ENCODE peak calls at places on chromosome 15, in ten cellular contexts. One of them, this sample, is unnamed.

GRCh38 chr15:40044717-40045571 is 6.0 kb upstream of the SRP14 start:
- DNase-seq in K562: peak; percentile 91
- DNase-seq in uterus: peak; percentile 88
- DNase-seq in neuronal stem cell: peak; percentile 56
- DNase-seq in psoas muscle: peak; percentile 88
- DNase-seq in cardiac muscle cell: peak; percentile 85
- DNase-seq in ovary: peak; percentile 89
- DNase-seq in body of pancreas: peak; percentile 86
- DNase-seq in HCT116: peak; percentile 46
- DNase-seq in effector memory CD4-positive, alpha-beta T cell: peak; percentile 65
- DNase-seq in this sample: peak; percentile 36

GRCh38 chr15:40252438-40253178 is 13.7 kb downstream of the PAK6 start:
- DNase-seq in K562: no peak
- DNase-seq in uterus: no peak
- DNase-seq in neuronal stem cell: peak; percentile 39
- DNase-seq in psoas muscle: peak; percentile 31
- DNase-seq in cardiac muscle cell: peak; percentile 29
- DNase-seq in ovary: peak; percentile 42
- DNase-seq in body of pancreas: peak; percentile 63
- DNase-seq in HCT116: peak; percentile 42
- DNase-seq in effector memory CD4-positive, alpha-beta T cell: no peak
- DNase-seq in this sample: no peak

GRCh38 chr15:94229591-94230365 is 1.6 kb upstream of the MCTP2 start:
- DNase-seq in K562: no peak
- DNase-seq in uterus: no peak
- DNase-seq in neuronal stem cell: no peak
- DNase-seq in psoas muscle: no peak
- DNase-seq in cardiac muscle cell: no peak
- DNase-seq in ovary: no peak
- DNase-seq in body of pancreas: no peak
- DNase-seq in HCT116: no peak
- DNase-seq in effector memory CD4-positive, alpha-beta T cell: peak; percentile 41
- DNase-seq in this sample: peak; percentile 48

GRCh38 chr15:90400759-90401314 is 12.8 kb downstream of the IQGAP1 start:
- DNase-seq in K562: peak; percentile 86
- DNase-seq in uterus: peak; percentile 69
- DNase-seq in neuronal stem cell: peak; percentile 26
- DNase-seq in psoas muscle: peak; percentile 55
- DNase-seq in cardiac muscle cell: peak; percentile 97
- DNase-seq in ovary: peak; percentile 54
- DNase-seq in body of pancreas: peak; percentile 76
- DNase-seq in HCT116: peak; percentile 91
- DNase-seq in effector memory CD4-positive, alpha-beta T cell: peak; percentile 52
- DNase-seq in this sample: peak; percentile 69

GRCh38 chr15:86916671-86917450 is 837.2 kb downstream of the AGBL1 start:
- DNase-seq in K562: no peak
- DNase-seq in uterus: no peak
- DNase-seq in neuronal stem cell: no peak
- DNase-seq in psoas muscle: no peak
- DNase-seq in cardiac muscle cell: no peak
- DNase-seq in ovary: no peak
- DNase-seq in body of pancreas: no peak
- DNase-seq in HCT116: no peak
- DNase-seq in effector memory CD4-positive, alpha-beta T cell: no peak
- DNase-seq in this sample: no peak

GRCh38 chr15:52406601-52407000 is 111.0 kb upstream of the MYO5C start:
- DNase-seq in K562: no peak
- DNase-seq in uterus: no peak
- DNase-seq in neuronal stem cell: no peak
- DNase-seq in psoas muscle: no peak
- DNase-seq in cardiac muscle cell: peak; percentile 23
- DNase-seq in ovary: no peak
- DNase-seq in body of pancreas: no peak
- DNase-seq in HCT116: no peak
- DNase-seq in effector memory CD4-positive, alpha-beta T cell: no peak
- DNase-seq in this sample: no peak

GRCh38 chr15:84671211-84671610 is 13.2 kb upstream of the NMB start:
- DNase-seq in K562: no peak
- DNase-seq in uterus: no peak
- DNase-seq in neuronal stem cell: no peak
- DNase-seq in psoas muscle: no peak
- DNase-seq in cardiac muscle cell: peak; percentile 89
- DNase-seq in ovary: no peak
- DNase-seq in body of pancreas: no peak
- DNase-seq in HCT116: no peak
- DNase-seq in effector memory CD4-positive, alpha-beta T cell: no peak
- DNase-seq in this sample: no peak

GRCh38 chr15:37028609-37029287 is 71.6 kb downstream of the MEIS2 start:
- DNase-seq in K562: no peak
- DNase-seq in uterus: no peak
- DNase-seq in neuronal stem cell: no peak
- DNase-seq in psoas muscle: no peak
- DNase-seq in cardiac muscle cell: peak; percentile 74
- DNase-seq in ovary: no peak
- DNase-seq in body of pancreas: no peak
- DNase-seq in HCT116: no peak
- DNase-seq in effector memory CD4-positive, alpha-beta T cell: no peak
- DNase-seq in this sample: no peak

GRCh38 chr15:100902436-100903190 is 16.5 kb upstream of the LRRK1 start:
- DNase-seq in K562: no peak
- DNase-seq in uterus: peak; percentile 92
- DNase-seq in neuronal stem cell: no peak
- DNase-seq in psoas muscle: peak; percentile 80
- DNase-seq in cardiac muscle cell: peak; percentile 96
- DNase-seq in ovary: peak; percentile 90
- DNase-seq in body of pancreas: peak; percentile 94
- DNase-seq in HCT116: no peak
- DNase-seq in effector memory CD4-positive, alpha-beta T cell: no peak
- DNase-seq in this sample: peak; percentile 69

GRCh38 chr15:40451497-40452158 is 10.9 kb downstream of the BAHD1 start:
- DNase-seq in K562: no peak
- DNase-seq in uterus: no peak
- DNase-seq in neuronal stem cell: no peak
- DNase-seq in psoas muscle: no peak
- DNase-seq in cardiac muscle cell: no peak
- DNase-seq in ovary: no peak
- DNase-seq in body of pancreas: no peak
- DNase-seq in HCT116: no peak
- DNase-seq in effector memory CD4-positive, alpha-beta T cell: no peak
- DNase-seq in this sample: no peak

GRCh38 chr15:27339138-27339537 is 368.2 kb downstream of the GABRG3 start:
- DNase-seq in K562: no peak
- DNase-seq in uterus: no peak
- DNase-seq in neuronal stem cell: no peak
- DNase-seq in psoas muscle: no peak
- DNase-seq in cardiac muscle cell: no peak
- DNase-seq in ovary: no peak
- DNase-seq in body of pancreas: no peak
- DNase-seq in HCT116: no peak
- DNase-seq in effector memory CD4-positive, alpha-beta T cell: no peak
- DNase-seq in this sample: no peak

GRCh38 chr15:89007989-89008388 is 80.3 kb upstream of the ABHD2 start:
- DNase-seq in K562: no peak
- DNase-seq in uterus: no peak
- DNase-seq in neuronal stem cell: no peak
- DNase-seq in psoas muscle: no peak
- DNase-seq in cardiac muscle cell: no peak
- DNase-seq in ovary: no peak
- DNase-seq in body of pancreas: no peak
- DNase-seq in HCT116: no peak
- DNase-seq in effector memory CD4-positive, alpha-beta T cell: no peak
- DNase-seq in this sample: no peak

GRCh38 chr15:63156708-63157065 is 590 bp downstream of the RPS27L start:
- DNase-seq in K562: peak; percentile 32
- DNase-seq in uterus: peak; percentile 22
- DNase-seq in neuronal stem cell: peak; percentile 18
- DNase-seq in psoas muscle: no peak
- DNase-seq in cardiac muscle cell: peak; percentile 46
- DNase-seq in ovary: no peak
- DNase-seq in body of pancreas: peak; percentile 26
- DNase-seq in HCT116: no peak
- DNase-seq in effector memory CD4-positive, alpha-beta T cell: no peak
- DNase-seq in this sample: no peak

GRCh38 chr15:31758126-31758525 is 272.2 kb upstream of the CHRNA7 start:
- DNase-seq in K562: peak; percentile 16
- DNase-seq in uterus: no peak
- DNase-seq in neuronal stem cell: no peak
- DNase-seq in psoas muscle: peak; percentile 26
- DNase-seq in cardiac muscle cell: peak; percentile 44
- DNase-seq in ovary: peak; percentile 37
- DNase-seq in body of pancreas: peak; percentile 73
- DNase-seq in HCT116: peak; percentile 16
- DNase-seq in effector memory CD4-positive, alpha-beta T cell: no peak
- DNase-seq in this sample: peak; percentile 8

GRCh38 chr15:99592135-99592845 is 26.5 kb downstream of the MEF2A start:
- DNase-seq in K562: no peak
- DNase-seq in uterus: no peak
- DNase-seq in neuronal stem cell: no peak
- DNase-seq in psoas muscle: no peak
- DNase-seq in cardiac muscle cell: peak; percentile 42
- DNase-seq in ovary: no peak
- DNase-seq in body of pancreas: no peak
- DNase-seq in HCT116: no peak
- DNase-seq in effector memory CD4-positive, alpha-beta T cell: no peak
- DNase-seq in this sample: no peak

GRCh38 chr15:60582370-60583036 is 103.6 kb upstream of the ICE2 start:
- DNase-seq in K562: no peak
- DNase-seq in uterus: no peak
- DNase-seq in neuronal stem cell: no peak
- DNase-seq in psoas muscle: no peak
- DNase-seq in cardiac muscle cell: peak; percentile 43
- DNase-seq in ovary: no peak
- DNase-seq in body of pancreas: no peak
- DNase-seq in HCT116: no peak
- DNase-seq in effector memory CD4-positive, alpha-beta T cell: peak; percentile 53
- DNase-seq in this sample: no peak

DNA sequence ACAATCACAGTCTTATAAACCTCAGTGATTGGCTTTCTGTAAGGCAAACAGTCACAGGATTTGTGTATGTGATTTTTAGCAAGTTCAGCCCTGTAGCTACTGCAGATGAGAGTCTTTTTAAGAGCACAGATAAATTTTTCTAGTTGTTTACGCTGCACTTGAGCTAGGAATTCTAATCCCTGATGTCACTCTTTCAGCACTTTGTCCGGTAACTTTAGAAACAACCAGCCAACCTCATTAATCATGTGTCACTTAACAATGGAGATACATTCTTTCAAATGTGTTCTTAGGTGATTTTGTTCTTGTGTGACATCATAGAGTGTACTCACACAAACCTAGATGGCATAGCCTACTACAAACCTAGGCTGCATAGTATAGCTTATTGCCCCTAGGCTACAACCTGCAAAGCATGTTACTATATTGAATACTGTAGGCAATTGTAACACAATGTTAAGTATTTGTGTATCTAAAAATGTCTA is 36.8 kb upstream of the GOLGA6L2 start:
- DNase-seq in K562: no peak
- DNase-seq in uterus: no peak
- DNase-seq in neuronal stem cell: no peak
- DNase-seq in psoas muscle: no peak
- DNase-seq in cardiac muscle cell: no peak
- DNase-seq in ovary: no peak
- DNase-seq in body of pancreas: no peak
- DNase-seq in HCT116: no peak
- DNase-seq in effector memory CD4-positive, alpha-beta T cell: no peak
- DNase-seq in this sample: no peak
- H3K27ac ChIP-seq in K562: no peak overlapping the region
- H3K27ac ChIP-seq in uterus: no peak overlapping the region
- H3K27ac ChIP-seq in neuronal stem cell: no peak overlapping the region
- H3K27ac ChIP-seq in psoas muscle: no peak overlapping the region
- H3K27ac ChIP-seq in cardiac muscle cell: peak overlapping the region; percentile 87
- H3K27ac ChIP-seq in ovary: no peak overlapping the region
- H3K27ac ChIP-seq in body of pancreas: no peak overlapping the region
- H3K27ac ChIP-seq in HCT116: no peak overlapping the region
- H3K27ac ChIP-seq in effector memory CD4-positive, alpha-beta T cell: no peak overlapping the region
- H3K27ac ChIP-seq in this sample: no peak overlapping the region

GRCh38 chr15:75208501-75209288 is 7.0 kb downstream of the C15orf39 start:
- DNase-seq in K562: no peak
- DNase-seq in uterus: no peak
- DNase-seq in neuronal stem cell: no peak
- DNase-seq in psoas muscle: no peak
- DNase-seq in cardiac muscle cell: no peak
- DNase-seq in ovary: peak; percentile 54
- DNase-seq in body of pancreas: peak; percentile 31
- DNase-seq in HCT116: no peak
- DNase-seq in effector memory CD4-positive, alpha-beta T cell: no peak
- DNase-seq in this sample: no peak
- H3K27ac ChIP-seq in K562: no peak overlapping the region
- H3K27ac ChIP-seq in uterus: no peak overlapping the region
- H3K27ac ChIP-seq in neuronal stem cell: no peak overlapping the region
- H3K27ac ChIP-seq in psoas muscle: no peak overlapping the region
- H3K27ac ChIP-seq in cardiac muscle cell: no peak overlapping the region
- H3K27ac ChIP-seq in ovary: no peak overlapping the region
- H3K27ac ChIP-seq in body of pancreas: no peak overlapping the region
- H3K27ac ChIP-seq in HCT116: no peak overlapping the region
- H3K27ac ChIP-seq in effector memory CD4-positive, alpha-beta T cell: no peak overlapping the region
- H3K27ac ChIP-seq in this sample: no peak overlapping the region

GRCh38 chr15:41801185-41801584 is 26.7 kb upstream of the JMJD7 start:
- DNase-seq in K562: no peak
- DNase-seq in uterus: no peak
- DNase-seq in neuronal stem cell: no peak
- DNase-seq in psoas muscle: no peak
- DNase-seq in cardiac muscle cell: no peak
- DNase-seq in ovary: no peak
- DNase-seq in body of pancreas: no peak
- DNase-seq in HCT116: no peak
- DNase-seq in effector memory CD4-positive, alpha-beta T cell: no peak
- DNase-seq in this sample: no peak
- H3K27ac ChIP-seq in K562: no peak overlapping the region
- H3K27ac ChIP-seq in uterus: no peak overlapping the region
- H3K27ac ChIP-seq in neuronal stem cell: no peak overlapping the region
- H3K27ac ChIP-seq in psoas muscle: no peak overlapping the region
- H3K27ac ChIP-seq in cardiac muscle cell: peak overlapping the region; percentile 92
- H3K27ac ChIP-seq in ovary: no peak overlapping the region
- H3K27ac ChIP-seq in body of pancreas: no peak overlapping the region
- H3K27ac ChIP-seq in HCT116: no peak overlapping the region
- H3K27ac ChIP-seq in effector memory CD4-positive, alpha-beta T cell: no peak overlapping the region
- H3K27ac ChIP-seq in this sample: peak overlapping the region; percentile 94

DNA sequence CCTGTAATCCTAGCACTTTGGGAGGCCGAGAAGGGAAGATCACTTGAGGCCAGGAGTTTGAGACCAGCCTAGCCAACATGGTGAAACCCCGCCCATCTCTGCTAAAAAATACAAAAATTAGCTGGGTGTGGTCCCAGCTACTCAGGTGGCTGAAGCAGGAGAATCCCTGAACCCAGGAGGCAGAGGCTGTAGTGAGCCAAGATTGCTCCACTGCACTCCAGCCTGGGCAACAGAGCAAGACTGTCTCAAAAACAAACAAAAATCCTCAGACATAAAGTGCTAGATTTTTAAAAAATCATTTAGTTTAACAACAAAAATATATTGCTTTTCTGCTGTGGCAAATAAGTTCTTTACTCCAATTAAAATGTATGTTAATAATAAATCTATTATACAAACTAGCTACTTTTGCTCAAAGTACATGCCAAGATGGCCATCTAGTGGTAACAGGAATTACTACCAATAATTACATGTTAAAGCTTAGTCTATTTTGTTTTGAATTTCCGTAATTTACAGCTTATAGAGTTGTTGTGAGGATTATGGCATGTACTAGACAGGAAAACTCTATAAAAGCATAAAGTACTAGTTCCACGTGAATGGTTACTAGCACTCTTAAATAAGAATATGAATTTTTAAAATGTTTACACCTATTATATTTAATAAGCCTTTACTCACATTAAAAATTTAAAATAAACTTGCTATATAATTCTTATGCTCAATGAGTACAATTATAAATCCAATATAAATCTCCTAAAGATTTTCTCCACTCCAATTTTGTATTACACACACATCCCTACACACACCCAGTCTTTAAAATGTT is 39.0 kb downstream of the GABPB1 start:
- DNase-seq in K562: peak; percentile 19
- DNase-seq in uterus: no peak
- DNase-seq in neuronal stem cell: peak; percentile 15
- DNase-seq in psoas muscle: no peak
- DNase-seq in cardiac muscle cell: peak; percentile 72
- DNase-seq in ovary: no peak
- DNase-seq in body of pancreas: no peak
- DNase-seq in HCT116: peak; percentile 31
- DNase-seq in effector memory CD4-positive, alpha-beta T cell: no peak
- DNase-seq in this sample: no peak
- H3K27ac ChIP-seq in K562: no peak overlapping the region
- H3K27ac ChIP-seq in uterus: no peak overlapping the region
- H3K27ac ChIP-seq in neuronal stem cell: no peak overlapping the region
- H3K27ac ChIP-seq in psoas muscle: no peak overlapping the region
- H3K27ac ChIP-seq in cardiac muscle cell: no peak overlapping the region
- H3K27ac ChIP-seq in ovary: no peak overlapping the region
- H3K27ac ChIP-seq in body of pancreas: no peak overlapping the region
- H3K27ac ChIP-seq in HCT116: no peak overlapping the region
- H3K27ac ChIP-seq in effector memory CD4-positive, alpha-beta T cell: no peak overlapping the region
- H3K27ac ChIP-seq in this sample: no peak overlapping the region

This sample was measured in epithelial cell of prostate.